ENCODE peak calls at places on chromosomes 1 and 21, in four cellular contexts. Z is ovary; M is aorta; U is CD8-positive, alpha-beta memory T cell. D is an unnamed sample. For H3K4me1, the result is how much of the 10 kb centered on the place peaks cover.

GRCh38 chr1:152546704-152547103 is 19.9 kb downstream of the LCE3E start:
- DNase-seq in Z (no peak), M (no peak), U (no peak), D (no peak)

GRCh38 chr1:161199506-161200119 is 759 bp upstream of the ADAMTS4 start:
- DNase-seq in Z (no peak), M (peak), U (no peak), D (no peak)

GRCh38 chr1:36175137-36176095 is 19.5 kb downstream of the MAP7D1 start:
- DNase-seq in U (no peak), Z (no peak), M (no peak), D (no peak)

GRCh38 chr21:34986561-34987533 is 62.3 kb downstream of the RUNX1 start:
- DNase-seq in M (no peak), Z (no peak), U (peak), D (no peak)

GRCh38 chr1:188706742-188707141 is 1770.9 kb downstream of the BRINP3 start:
- DNase-seq in U (no peak), Z (no peak), M (no peak), D (no peak)

GRCh38 chr1:29900727-29901126 is 664.4 kb downstream of the PTPRU start:
- DNase-seq in Z (no peak), M (no peak), U (no peak), D (no peak)

GRCh38 chr1:26154750-26155149 is 4.1 kb upstream of the FAM110D start:
- DNase-seq in M (peak), Z (no peak), U (no peak), D (no peak)

GRCh38 chr1:16396591-16396990 is 29.5 kb downstream of the SZRD1 start:
- DNase-seq in M (peak), Z (peak), U (no peak), D (no peak)

GRCh38 chr1:193221641-193222040 is 35.2 kb upstream of the B3GALT2 start:
- DNase-seq in M (no peak), Z (no peak), U (no peak), D (no peak)

GRCh38 chr1:21115098-21115760 is 61.5 kb downstream of the EIF4G3 start:
- DNase-seq in Z (no peak), M (no peak), U (no peak), D (no peak)

GRCh38 chr1:217614319-217614718 is 16.6 kb downstream of the GPATCH2 start:
- DNase-seq in U (no peak), Z (no peak), M (no peak), D (no peak)

GRCh38 chr1:24415910-24416665 is 486 bp downstream of the NIPAL3 start:
- DNase-seq in U (no peak), Z (no peak), M (no peak), D (no peak)

GRCh38 chr21:45146801-45147200 is 72.4 kb downstream of the ADARB1 start:
- DNase-seq in U (no peak), M (no peak), Z (no peak), D (no peak)

GRCh38 chr1:17539526-17540254 is at the start of gene ARHGEF10L:
- DNase-seq in Z (peak), U (no peak), M (no peak), D (peak)

GRCh38 chr1:64474639-64475038 is 4.7 kb downstream of the CACHD1 start:
- DNase-seq in U (no peak), M (peak), Z (peak), D (peak)

GRCh38 chr1:206921772-206922265 is at the start of gene FCMR:
- DNase-seq in M (no peak), U (peak), Z (no peak), D (no peak)

GRCh38 chr1:230821346-230821745 is 47.0 kb downstream of the C1orf198 start:
- DNase-seq in Z (no peak), U (no peak), M (no peak), D (no peak)

GRCh38 chr1:13828454-13829151 is 128.6 kb downstream of the PRDM2 start:
- DNase-seq in Z (peak), U (no peak), M (no peak), D (peak)

GRCh38 chr1:201954263-201955008 is 867 bp upstream of the TIMM17A start:
- DNase-seq in Z (no peak), U (no peak), M (no peak), D (no peak)

GRCh38 chr1:35173516-35174224 is 19.3 kb downstream of the SFPQ start:
- DNase-seq in M (no peak), Z (no peak), U (no peak), D (no peak)

GRCh38 chr1:154718566-154718965 is 110.6 kb upstream of the ADAR start:
- DNase-seq in Z (no peak), U (no peak), M (no peak), D (no peak)

GRCh38 chr1:154715385-154715784 is 107.4 kb upstream of the ADAR start:
- DNase-seq in U (no peak), Z (no peak), M (no peak), D (no peak)

GRCh38 chr1:154716012-154716411 is 108.0 kb upstream of the ADAR start:
- DNase-seq in U (no peak), Z (no peak), M (no peak), D (no peak)

GRCh38 chr1:154716614-154717372 is 108.8 kb upstream of the ADAR start:
- DNase-seq in U (no peak), Z (no peak), M (no peak), D (no peak)

GRCh38 chr1:154717467-154718004 is 109.5 kb upstream of the ADAR start:
- DNase-seq in Z (no peak), U (no peak), M (no peak), D (no peak)
- H3K4me1 ChIP-seq in Z (under half), U (under half), M (under half), D (under half)

GRCh38 chr1:242452573-242452972 is 71.9 kb downstream of the PLD5 start:
- DNase-seq in U (no peak), M (no peak), Z (no peak), D (no peak)

GRCh38 chr1:242449211-242449610 is 75.3 kb downstream of the PLD5 start:
- DNase-seq in M (no peak), U (no peak), Z (no peak), D (no peak)

GRCh38 chr1:242455052-242455361 is 69.5 kb downstream of the PLD5 start:
- DNase-seq in Z (no peak), M (no peak), U (no peak), D (no peak)

DNA sequence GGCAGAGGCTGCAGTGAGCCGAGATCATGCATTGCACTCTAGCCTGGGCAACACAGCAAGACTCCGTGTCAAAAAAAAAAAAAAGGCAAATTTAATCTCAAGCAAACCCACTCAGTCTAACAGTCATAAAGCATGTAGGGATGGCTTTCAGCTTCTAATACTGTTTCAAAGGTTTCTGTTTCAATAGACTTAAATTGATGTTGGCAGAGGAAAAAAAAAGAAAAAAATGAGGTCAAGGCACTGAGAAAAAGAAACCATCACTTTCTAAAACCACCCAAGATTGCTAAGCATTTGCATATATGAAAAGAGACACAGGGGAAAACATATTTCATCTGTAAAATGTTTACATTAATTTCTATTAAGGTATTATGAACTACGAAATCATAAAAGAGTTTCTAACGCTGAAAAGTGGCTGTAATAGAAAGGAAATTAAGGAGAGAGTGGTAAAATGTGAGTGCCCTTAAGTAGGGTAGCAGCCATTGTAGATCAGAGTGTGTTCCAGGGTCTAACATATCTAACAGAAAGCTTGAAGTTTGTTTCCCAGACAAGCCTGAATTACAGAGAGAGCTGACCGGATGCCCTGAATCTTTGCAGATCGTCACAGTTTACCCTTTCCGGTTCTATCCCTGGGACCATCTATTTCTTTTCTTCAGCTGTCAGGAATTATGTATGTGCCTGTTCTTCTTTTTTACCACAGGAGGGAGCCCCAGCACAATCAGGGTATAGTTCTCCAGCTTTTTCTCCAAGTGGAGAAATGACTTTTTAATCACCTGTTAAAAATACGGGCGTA is 70.0 kb downstream of the PLD5 start:
- DNase-seq in U (no peak), M (no peak), Z (no peak), D (no peak)
- H3K4me1 ChIP-seq in U (under half), M (under half), Z (under half), D (under half)

DNA sequence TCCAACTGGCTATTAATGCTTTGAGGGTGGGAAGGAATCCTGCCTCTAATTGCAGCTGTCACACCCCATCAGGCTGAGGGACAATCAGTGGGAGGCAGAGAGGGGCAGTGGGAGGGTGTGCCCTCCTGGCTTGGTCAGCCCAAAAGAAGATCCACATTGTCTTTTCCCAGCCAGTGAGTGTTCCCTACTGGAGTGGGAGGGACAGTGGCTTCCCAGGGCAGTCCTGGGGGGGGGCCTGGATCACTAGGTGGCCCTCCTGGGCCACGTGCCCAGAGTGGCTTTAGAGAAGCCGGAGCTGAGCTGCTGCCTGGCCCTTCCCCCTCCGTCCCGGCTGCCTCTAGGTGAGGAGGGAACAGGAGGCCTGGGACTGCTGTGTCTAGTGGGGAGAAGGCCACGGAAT is 14.0 kb downstream of the INKA2 start:
- DNase-seq in M (no peak), U (no peak), Z (no peak), D (no peak)
- H3K4me1 ChIP-seq in M (under half), U (under half), Z (under half), D (under half)

GRCh38 chr1:74513396-74513795 is 985 bp upstream of the LRRC53 start:
- DNase-seq in M (no peak), Z (no peak), U (no peak), D (no peak)
- H3K4me1 ChIP-seq in M (under half), Z (under half), U (under half), D (under half)

GRCh38 chr1:198681247-198681646 is 42.4 kb downstream of the PTPRC start:
- DNase-seq in U (no peak), M (no peak), Z (no peak), D (no peak)

GRCh38 chr1:198686069-198686728 is 47.4 kb downstream of the PTPRC start:
- DNase-seq in U (no peak), Z (no peak), M (no peak), D (no peak)

GRCh38 chr1:198680174-198680871 is 41.5 kb downstream of the PTPRC start:
- DNase-seq in U (no peak), Z (no peak), M (no peak), D (no peak)

GRCh38 chr1:198681831-198682756 is 43.3 kb downstream of the PTPRC start:
- DNase-seq in U (peak), M (peak), Z (no peak), D (peak)

GRCh38 chr1:198683449-198683848 is 44.6 kb downstream of the PTPRC start:
- DNase-seq in Z (no peak), U (no peak), M (no peak), D (no peak)
- H3K4me1 ChIP-seq in Z (under half), U (half or more), M (under half), D (under half)

DNA sequence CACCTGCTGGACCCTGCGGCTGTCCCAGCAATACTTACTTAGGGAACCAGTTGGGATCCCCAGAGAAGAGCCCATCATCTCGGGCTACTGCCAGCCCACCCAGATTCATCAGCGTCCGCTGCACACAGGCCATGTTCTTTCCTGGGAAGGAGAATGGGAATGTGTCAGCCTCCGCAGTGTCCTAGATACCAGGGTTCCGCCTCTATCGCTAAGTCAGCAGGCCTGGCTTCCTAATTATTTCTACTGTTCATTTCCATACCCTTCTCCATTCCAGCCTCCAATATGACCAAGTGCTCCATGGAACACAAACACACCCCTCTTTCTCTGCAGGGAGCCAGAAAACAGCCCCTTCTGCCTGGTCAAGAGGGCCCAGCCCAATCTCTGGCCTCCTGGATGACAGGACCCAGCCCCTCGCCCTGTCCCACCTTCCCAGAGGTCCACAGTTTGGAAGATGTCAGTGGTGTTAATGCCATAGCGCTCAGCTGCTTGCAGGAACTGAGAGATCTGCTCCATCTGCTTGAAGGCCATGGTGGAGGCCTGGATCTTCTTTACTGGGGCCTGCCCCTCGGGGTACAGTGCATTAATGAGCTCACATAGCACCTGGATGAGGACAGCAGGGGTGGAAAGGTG is 6.0 kb downstream of the TAGLN2 start:
- DNase-seq in M (no peak), U (no peak), Z (no peak), D (peak)
- H3K4me1 ChIP-seq in M (under half), U (under half), Z (under half), D (half or more)

GRCh38 chr1:178538192-178538916 is 25.4 kb downstream of the TEX35 start:
- DNase-seq in U (no peak), Z (no peak), M (no peak), D (no peak)
- H3K4me1 ChIP-seq in U (under half), Z (under half), M (under half), D (under half)

GRCh38 chr1:18727956-18728355 is 97.3 kb downstream of the PAX7 start:
- DNase-seq in U (no peak), M (no peak), Z (no peak), D (no peak)
- H3K4me1 ChIP-seq in U (under half), M (under half), Z (under half), D (under half)

GRCh38 chr1:91805343-91805801 is 80.6 kb downstream of the TGFBR3 start:
- DNase-seq in U (peak), M (no peak), Z (no peak), D (no peak)

GRCh38 chr1:91806777-91807700 is 78.9 kb downstream of the TGFBR3 start:
- DNase-seq in M (no peak), U (no peak), Z (no peak), D (no peak)

GRCh38 chr1:91804546-91805023 is 81.4 kb downstream of the TGFBR3 start:
- DNase-seq in M (no peak), Z (no peak), U (peak), D (no peak)

GRCh38 chr1:91807921-91808620 is 77.9 kb downstream of the TGFBR3 start:
- DNase-seq in Z (no peak), M (no peak), U (no peak), D (no peak)

GRCh38 chr1:91806146-91806545 is 79.8 kb downstream of the TGFBR3 start:
- DNase-seq in U (no peak), Z (no peak), M (no peak), D (no peak)
- H3K4me1 ChIP-seq in U (half or more), Z (under half), M (under half), D (under half)

DNA sequence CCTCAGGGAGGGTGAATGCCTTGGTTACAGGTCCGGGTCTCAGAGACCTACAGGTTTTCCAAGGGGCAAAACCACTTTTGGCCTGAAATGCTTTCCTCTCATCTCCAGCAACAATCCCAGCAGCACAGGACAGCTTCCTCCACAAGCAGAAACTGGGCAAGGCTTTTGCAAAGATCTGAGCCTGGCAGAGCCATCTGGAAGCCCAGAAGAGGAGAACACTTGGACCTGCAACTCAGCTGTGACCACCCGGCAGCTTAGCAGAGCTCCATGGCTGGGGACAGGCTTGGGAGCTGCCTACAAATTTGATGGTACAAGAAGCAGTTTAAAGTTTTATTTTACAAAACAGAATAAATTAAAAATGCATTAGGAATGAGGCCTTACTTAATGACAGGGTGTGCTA is 90.0 kb upstream of the KCND3 start:
- DNase-seq in M (no peak), Z (no peak), U (no peak), D (no peak)
- H3K4me1 ChIP-seq in M (under half), Z (under half), U (under half), D (under half)